ENCODE peak calls at places on chromosomes 11 and 22, in seven cellular contexts. S is CD8-positive, alpha-beta T cell; Z is K562; D is Panc1; T is body of pancreas; N is kidney; I is breast epithelium. G is an unnamed sample.

GRCh38 chr11:102367364-102367763 is 20.4 kb downstream of the BIRC2 start:
- DNase-seq in I (no peak), D (no peak), S (no peak), T (no peak), Z (no peak), N (no peak), G (no peak)

GRCh38 chr11:44596541-44597276 is 31.2 kb downstream of the CD82 start:
- DNase-seq in S (peak; percentile 25), T (no peak), N (no peak), D (no peak), Z (no peak), I (no peak), G (no peak)

GRCh38 chr11:114080219-114080618 is 20.7 kb downstream of the ZBTB16 start:
- DNase-seq in I (no peak), Z (no peak), S (no peak), T (peak; percentile 60), N (no peak), D (no peak), G (no peak)

GRCh38 chr22:35629406-35630234 is 12.5 kb upstream of the MB start:
- DNase-seq in T (peak; percentile 64), S (no peak), I (peak; percentile 70), Z (peak; percentile 31), N (peak; percentile 94), D (no peak), G (peak; percentile 69)

GRCh38 chr11:47348859-47349258 is 3.6 kb downstream of the MYBPC3 start:
- DNase-seq in S (no peak), T (no peak), I (no peak), D (no peak), Z (no peak), N (no peak), G (no peak)

GRCh38 chr11:1556278-1557167 is 15.5 kb downstream of the DUSP8 start:
- DNase-seq in D (no peak), S (no peak), T (no peak), I (no peak), Z (no peak), N (no peak), G (peak; percentile 33)

GRCh38 chr11:134410766-134411165 is 1.3 kb downstream of the B3GAT1 start:
- DNase-seq in T (no peak), S (no peak), Z (no peak), D (no peak), I (no peak), N (no peak), G (no peak)

GRCh38 chr22:17931400-17931825 is 92.9 kb downstream of the MICAL3 start:
- DNase-seq in D (no peak), N (no peak), T (peak; percentile 56), S (no peak), Z (no peak), I (peak; percentile 71), G (no peak)

GRCh38 chr11:108170191-108170590 is 48.8 kb downstream of the ACAT1 start:
- DNase-seq in Z (no peak), N (no peak), I (no peak), T (no peak), S (no peak), D (no peak), G (no peak)

GRCh38 chr11:120682866-120683265 is 171.3 kb downstream of the GRIK4 start:
- DNase-seq in S (no peak), N (no peak), T (no peak), D (no peak), I (no peak), Z (no peak), G (no peak)

GRCh38 chr11:46850829-46851380 is 4.8 kb upstream of the CKAP5 start:
- DNase-seq in S (no peak), T (no peak), N (no peak), I (no peak), Z (no peak), D (no peak), G (no peak)

GRCh38 chr11:18427240-18427639 is 15.1 kb downstream of the LDHC start:
- DNase-seq in D (no peak), N (no peak), I (no peak), T (no peak), Z (no peak), S (no peak), G (no peak)

GRCh38 chr11:119521551-119521950 is 98.6 kb upstream of the THY1 start:
- DNase-seq in Z (no peak), I (no peak), D (no peak), N (peak; percentile 49), S (no peak), T (no peak), G (no peak)

GRCh38 chr11:118596226-118596625 is 11.2 kb upstream of the PHLDB1 start:
- DNase-seq in I (no peak), Z (no peak), N (no peak), T (no peak), D (no peak), S (no peak), G (no peak)

GRCh38 chr22:32584650-32585049 is 110.0 kb downstream of the FBXO7 start:
- DNase-seq in D (no peak), S (no peak), T (no peak), Z (no peak), I (no peak), N (no peak), G (no peak)

GRCh38 chr11:66407651-66408050 is 13.2 kb upstream of the NPAS4 start:
- DNase-seq in T (no peak), Z (peak; percentile 32), S (no peak), I (no peak), N (no peak), D (no peak), G (no peak)

GRCh38 chr11:66411323-66411722 is 9.5 kb upstream of the NPAS4 start:
- DNase-seq in Z (no peak), T (no peak), N (no peak), I (no peak), S (no peak), D (no peak), G (no peak)

GRCh38 chr11:66410191-66410590 is 10.6 kb upstream of the NPAS4 start:
- DNase-seq in I (no peak), S (no peak), Z (no peak), D (no peak), T (no peak), N (no peak), G (no peak)

GRCh38 chr11:66409226-66409625 is 11.6 kb upstream of the NPAS4 start:
- DNase-seq in N (no peak), T (no peak), Z (no peak), S (no peak), D (no peak), I (no peak), G (no peak)

DNA sequence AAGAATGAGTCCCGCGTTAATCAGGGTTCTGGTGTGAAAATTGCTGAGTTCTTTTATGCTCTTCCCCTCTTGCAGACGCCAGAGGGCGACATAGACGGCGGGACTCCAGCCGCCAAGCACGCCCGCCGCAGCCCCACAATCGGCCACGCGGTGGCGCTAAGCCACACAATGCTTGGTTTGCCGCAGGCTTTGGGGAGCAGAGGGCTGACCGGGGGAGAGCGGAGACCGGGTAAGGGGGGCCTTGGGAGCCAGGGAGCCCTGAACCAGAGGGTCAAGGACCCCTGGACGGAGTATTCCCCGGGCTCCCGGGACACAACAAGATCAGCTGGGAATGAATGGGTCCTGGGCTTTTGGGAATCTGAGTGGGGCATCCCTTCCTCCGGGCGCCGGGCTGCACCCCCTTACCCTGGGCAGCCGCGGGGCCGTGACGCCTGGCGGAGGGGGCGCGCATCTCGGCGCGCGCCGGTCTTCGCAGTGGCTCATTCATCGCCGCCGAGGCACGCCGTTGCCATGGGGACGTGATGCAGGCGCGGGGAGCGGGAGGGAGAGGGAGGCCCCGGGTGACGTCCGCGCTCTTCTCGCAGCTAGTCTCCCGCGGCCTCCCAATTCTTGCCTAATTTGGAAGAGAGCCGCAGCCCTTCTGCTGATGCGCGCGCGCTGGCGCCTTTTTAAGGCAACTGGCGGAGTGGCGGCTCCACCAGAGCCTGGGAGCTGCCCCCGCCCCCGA is 12.2 kb upstream of the NPAS4 start:
- DNase-seq in I (peak; percentile 80), N (peak; percentile 96), S (peak; percentile 90), Z (peak; percentile 91), T (peak; percentile 87), D (no peak), G (peak; percentile 92)
- H3K4me3 ChIP-seq in I (peak overlapping the region; percentile 66), N (peak overlapping the region; percentile 29), S (peak overlapping the region; percentile 62), Z (no peak overlapping the region), T (no peak overlapping the region), D (peak overlapping the region; percentile 40), G (no peak overlapping the region)

DNA sequence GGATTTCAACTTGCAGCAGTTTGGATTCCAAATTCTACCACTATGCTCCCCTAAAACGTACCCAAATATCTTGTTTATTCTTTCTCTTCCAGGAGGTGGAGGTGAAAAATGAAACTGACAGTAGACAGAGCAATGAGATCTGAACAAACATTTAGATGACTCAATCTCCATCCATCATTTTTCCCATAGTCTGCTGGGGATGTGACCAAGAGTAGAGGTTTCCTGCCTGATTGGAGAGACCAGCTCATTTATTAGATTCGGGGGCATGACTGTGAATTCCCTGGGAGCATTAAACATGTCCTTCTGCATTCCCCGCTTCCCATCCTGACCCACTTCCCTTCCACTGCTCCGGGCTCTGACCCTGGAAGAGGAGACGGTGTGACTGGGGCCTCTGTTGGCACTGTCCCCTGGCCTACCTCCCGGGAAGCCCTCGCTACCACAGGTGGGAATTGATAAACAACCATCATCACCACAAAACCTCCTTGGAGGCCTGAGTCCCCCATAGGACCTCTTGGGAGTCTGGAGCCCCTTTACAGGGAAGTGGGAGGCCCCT is 20.3 kb downstream of the DKK3 start:
- DNase-seq in I (no peak), Z (no peak), S (no peak), N (no peak), T (no peak), D (no peak), G (no peak)
- TF ChIP-seq CTCF in I (no peak), Z (no peak), S (no peak), N (no peak), T (no peak), D (no peak), G (no peak)

DNA sequence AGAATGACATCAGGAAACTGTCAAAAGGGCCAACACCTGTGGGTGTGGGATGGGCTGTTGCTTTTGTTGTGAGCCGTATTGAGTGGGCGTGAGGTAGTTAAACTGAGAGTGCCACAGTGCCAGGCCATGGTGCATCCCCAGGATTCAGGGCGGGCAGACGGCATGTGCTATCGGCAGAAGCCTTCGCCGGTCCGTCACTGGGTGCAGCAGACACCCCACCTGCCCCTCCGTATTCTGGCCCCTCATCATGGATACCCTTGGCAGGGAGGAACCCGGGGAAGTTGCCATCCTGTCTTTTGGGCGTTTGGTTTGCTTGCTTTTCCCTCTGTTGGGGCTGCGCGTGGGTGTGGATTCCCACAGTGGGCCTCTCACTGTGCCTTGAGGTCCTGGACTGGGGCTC is 27.5 kb downstream of the ST14 start:
- DNase-seq in S (no peak), T (no peak), D (no peak), Z (no peak), I (no peak), N (no peak), G (no peak)
- H3K36me3 ChIP-seq in S (no peaks in the 10 kb centered on the region), T (no peaks in the 10 kb centered on the region), D (no peaks in the 10 kb centered on the region), Z (no peaks in the 10 kb centered on the region), I (no peaks in the 10 kb centered on the region), N (no peaks in the 10 kb centered on the region), G (no peaks in the 10 kb centered on the region)

DNA sequence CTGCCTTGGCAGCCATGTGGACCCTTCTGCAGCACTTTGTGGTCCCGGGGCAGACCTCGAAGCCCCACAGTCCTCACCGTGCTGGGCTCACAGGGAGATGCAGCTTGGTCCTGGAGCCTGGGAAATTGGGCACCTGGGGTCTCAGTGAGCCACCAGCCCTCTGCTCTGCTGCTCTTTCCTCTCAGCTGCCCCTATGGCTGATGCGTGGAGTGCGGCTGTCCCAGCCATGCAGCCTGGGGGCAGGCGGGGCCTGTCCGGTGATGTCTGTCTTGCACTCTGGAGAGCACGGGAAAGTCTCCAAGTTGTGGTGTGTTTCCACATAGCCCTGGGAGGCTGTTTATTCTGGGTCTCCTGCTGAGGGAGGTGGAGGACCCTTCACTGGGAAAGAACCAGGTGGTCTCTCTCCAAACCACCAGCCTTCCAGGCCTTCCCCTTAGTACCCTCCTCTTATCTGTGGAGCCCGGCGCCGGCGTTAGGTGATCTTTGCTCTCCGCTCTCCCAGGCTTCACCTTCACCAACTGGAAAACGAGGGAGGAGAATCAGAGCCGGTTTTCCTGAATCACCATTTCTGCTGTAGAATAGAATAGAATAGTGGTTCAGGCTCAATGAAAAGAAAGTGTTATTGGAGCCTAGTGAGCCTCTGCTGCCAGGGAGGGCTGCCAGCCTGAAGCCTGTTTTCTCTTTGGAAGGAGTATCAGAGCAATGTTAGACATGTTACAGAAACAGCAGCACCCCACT is 41.2 kb upstream of the GRAMD4 start:
- DNase-seq in S (no peak), I (no peak), D (no peak), Z (no peak), N (peak; percentile 78), T (peak; percentile 80), G (peak; percentile 66)
- H3K4me3 ChIP-seq in S (no peak overlapping the region), I (peak overlapping the region; percentile 92), D (no peak overlapping the region), Z (peak overlapping the region; percentile 57), N (peak overlapping the region; percentile 55), T (no peak overlapping the region), G (no peak overlapping the region)